ENCODE peak calls at places on chromosomes 13 and 19, in seven cellular contexts. A is left ventricle myocardium inferior, J is sigmoid colon, X is psoas muscle, N is uterus, Y is WTC11, T is stomach. K is an unnamed sample.

GRCh38 chr13:26468203-26468602 is 89.3 kb upstream of the WASF3 start:
- DNase-seq in N (no peak), J (no peak), Y (no peak), T (no peak), X (no peak), A (no peak), K (no peak)

GRCh38 chr13:23820530-23820929 is 68.7 kb downstream of the MIPEP start:
- DNase-seq in Y (no peak), T (no peak), X (no peak), A (no peak), J (no peak), N (no peak), K (no peak)

GRCh38 chr13:93446256-93446655 is 219.6 kb downstream of the GPC6 start:
- DNase-seq in T (no peak), X (no peak), Y (no peak), N (no peak), A (no peak), J (no peak), K (no peak)

GRCh38 chr19:47315125-47315821 is 5.6 kb downstream of the C5AR1 start:
- DNase-seq in A (peak), X (peak), Y (no peak), T (peak), N (peak), J (peak), K (no peak)

GRCh38 chr19:40457048-40457447 is 8.5 kb downstream of the BLVRB start:
- DNase-seq in Y (no peak), N (no peak), A (no peak), J (no peak), X (no peak), T (no peak), K (no peak)

GRCh38 chr13:114108894-114109293 is 23.5 kb downstream of the RASA3 start:
- DNase-seq in J (peak), X (peak), Y (peak), N (peak), T (no peak), A (no peak), K (no peak)

GRCh38 chr19:1171755-1172352 is 2.2 kb downstream of the SBNO2 start:
- DNase-seq in X (no peak), A (no peak), T (peak), J (peak), N (no peak), Y (peak), K (no peak)

GRCh38 chr13:26474286-26474685 is 83.2 kb upstream of the WASF3 start:
- DNase-seq in J (no peak), X (no peak), T (no peak), A (no peak), N (no peak), Y (no peak), K (no peak)

GRCh38 chr19:2391118-2391725 is 31.2 kb downstream of the TMPRSS9 start:
- DNase-seq in J (no peak), N (no peak), X (no peak), Y (no peak), A (no peak), T (peak), K (no peak)

GRCh38 chr13:24511824-24512207 is 762 bp downstream of the PARP4 start:
- DNase-seq in A (no peak), X (no peak), Y (no peak), T (no peak), N (no peak), J (no peak), K (no peak)

GRCh38 chr19:40232479-40232878 is 6.0 kb upstream of the CCNP start:
- DNase-seq in Y (no peak), J (no peak), X (no peak), T (no peak), N (no peak), A (no peak), K (no peak)

GRCh38 chr13:27177852-27178251 is 6.2 kb upstream of the USP12 start:
- DNase-seq in X (no peak), N (no peak), Y (peak), T (no peak), J (no peak), A (no peak), K (no peak)

GRCh38 chr19:14517840-14518505 is at the start of gene DNAJB1:
- DNase-seq in J (peak), A (peak), T (peak), Y (peak), N (peak), X (peak), K (no peak)

GRCh38 chr13:30968734-30969335 is 36.4 kb downstream of the TEX26 start:
- DNase-seq in Y (no peak), T (no peak), J (no peak), A (no peak), N (no peak), X (no peak), K (no peak)

GRCh38 chr19:13089139-13089856 is 13.4 kb downstream of the LYL1 start:
- DNase-seq in Y (peak), J (no peak), X (no peak), N (no peak), A (no peak), T (no peak), K (no peak)

GRCh38 chr19:925912-926594 is at the start of gene ARID3A:
- DNase-seq in N (no peak), J (peak), X (no peak), A (peak), T (peak), Y (no peak), K (peak)

GRCh38 chr13:50589651-50590054 is 253.8 kb downstream of the DLEU7 start:
- DNase-seq in Y (no peak), N (no peak), T (no peak), J (no peak), A (no peak), X (no peak), K (no peak)

GRCh38 chr13:59483441-59484116 is 680.1 kb downstream of the DIAPH3 start:
- DNase-seq in T (no peak), J (no peak), X (no peak), Y (peak), A (peak), N (no peak), K (no peak)

GRCh38 chr19:19406878-19407639 is 1.6 kb downstream of the GATAD2A start:
- DNase-seq in A (no peak), J (peak), X (no peak), N (no peak), T (peak), Y (no peak), K (no peak)

GRCh38 chr13:43285891-43286602 is 262.7 kb downstream of the DNAJC15 start:
- DNase-seq in T (no peak), N (no peak), J (no peak), Y (no peak), X (no peak), A (no peak), K (no peak)

GRCh38 chr13:46278474-46278873 is 66.7 kb downstream of the LRRC63 start:
- DNase-seq in J (no peak), N (no peak), A (no peak), T (no peak), Y (peak), X (no peak), K (no peak)

GRCh38 chr19:12272980-12273901 is 21.4 kb downstream of the ZNF44 start:
- DNase-seq in Y (no peak), T (no peak), N (no peak), A (no peak), X (no peak), J (no peak), K (no peak)

GRCh38 chr13:47258384-47258783 is 361.5 kb upstream of the HTR2A start:
- DNase-seq in N (no peak), J (no peak), A (no peak), T (no peak), Y (no peak), X (no peak), K (no peak)

GRCh38 chr13:98752111-98752941 is at the start of gene SLC15A1:
- DNase-seq in X (no peak), N (no peak), T (no peak), A (no peak), J (no peak), Y (peak), K (peak)

GRCh38 chr13:43698743-43699142 is 88.0 kb downstream of the ENOX1 start:
- DNase-seq in A (no peak), X (no peak), N (no peak), Y (no peak), J (no peak), T (no peak), K (no peak)

GRCh38 chr19:34838753-34839431 is 65.9 kb upstream of the ZNF599 start:
- DNase-seq in X (peak), A (no peak), Y (peak), N (no peak), T (peak), J (no peak), K (peak)

GRCh38 chr19:40217027-40217810 is 965 bp downstream of the TTC9B start:
- DNase-seq in N (no peak), X (peak), A (no peak), J (no peak), Y (peak), T (peak), K (no peak)

GRCh38 chr13:40153516-40153915 is 498.1 kb downstream of the COG6 start:
- DNase-seq in J (no peak), N (no peak), X (no peak), Y (no peak), T (peak), A (no peak), K (no peak)

GRCh38 chr13:84946144-84946543 is 853.1 kb downstream of the SLITRK6 start:
- DNase-seq in N (no peak), J (no peak), Y (no peak), A (no peak), T (no peak), X (no peak), K (no peak)

GRCh38 chr13:36453518-36453917 is 21.2 kb downstream of the CCNA1 start:
- DNase-seq in N (no peak), A (no peak), J (no peak), Y (no peak), X (no peak), T (no peak), K (no peak)

GRCh38 chr19:18013621-18014111 is 5.7 kb downstream of the ARRDC2 start:
- DNase-seq in J (no peak), T (no peak), N (no peak), Y (no peak), X (peak), A (peak), K (peak)

GRCh38 chr19:2089001-2089711 is 7.0 kb downstream of the MOB3A start:
- DNase-seq in X (no peak), J (no peak), T (no peak), N (no peak), Y (no peak), A (no peak), K (no peak)

GRCh38 chr19:42465827-42466280 is 23.1 kb upstream of the CXCL17 start:
- DNase-seq in A (no peak), J (no peak), N (no peak), T (no peak), Y (no peak), X (no peak), K (no peak)

DNA sequence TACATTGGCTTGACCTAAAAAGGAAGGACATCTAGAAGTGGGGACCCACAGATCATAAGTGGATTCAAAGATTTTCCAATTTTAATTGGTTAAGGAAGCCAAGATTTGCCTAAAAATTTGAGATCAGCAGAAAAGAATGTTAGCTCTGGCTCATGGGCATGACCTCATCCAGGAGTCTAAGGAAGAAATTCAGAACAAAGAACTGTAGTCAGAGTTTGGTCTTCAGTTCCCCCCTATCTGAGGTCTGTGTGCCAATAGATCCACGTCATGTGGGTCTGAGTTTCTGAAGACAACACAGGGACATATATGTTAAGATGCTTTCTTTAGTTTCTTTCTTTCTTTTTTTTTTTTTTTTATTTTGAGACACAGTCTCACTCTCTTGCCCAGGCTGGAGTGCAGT is 648.8 kb upstream of the SPRY2 start:
- DNase-seq in X (no peak), J (no peak), A (no peak), Y (no peak), T (no peak), N (no peak), K (no peak)
- TF ChIP-seq CTCF in X (no peak), J (no peak), A (no peak), Y (no peak), T (no peak), N (no peak), K (no peak)

GRCh38 chr13:109497917-109498316 is 288.5 kb downstream of the IRS2 start:
- DNase-seq in T (no peak), Y (no peak), X (no peak), J (no peak), N (no peak), A (no peak), K (no peak)

GRCh38 chr13:109494955-109495354 is 291.4 kb downstream of the IRS2 start:
- DNase-seq in N (no peak), T (no peak), X (no peak), Y (no peak), A (no peak), J (no peak), K (no peak)

GRCh38 chr13:109496216-109496615 is 290.2 kb downstream of the IRS2 start:
- DNase-seq in A (no peak), N (no peak), Y (no peak), X (no peak), T (no peak), J (no peak), K (no peak)

DNA sequence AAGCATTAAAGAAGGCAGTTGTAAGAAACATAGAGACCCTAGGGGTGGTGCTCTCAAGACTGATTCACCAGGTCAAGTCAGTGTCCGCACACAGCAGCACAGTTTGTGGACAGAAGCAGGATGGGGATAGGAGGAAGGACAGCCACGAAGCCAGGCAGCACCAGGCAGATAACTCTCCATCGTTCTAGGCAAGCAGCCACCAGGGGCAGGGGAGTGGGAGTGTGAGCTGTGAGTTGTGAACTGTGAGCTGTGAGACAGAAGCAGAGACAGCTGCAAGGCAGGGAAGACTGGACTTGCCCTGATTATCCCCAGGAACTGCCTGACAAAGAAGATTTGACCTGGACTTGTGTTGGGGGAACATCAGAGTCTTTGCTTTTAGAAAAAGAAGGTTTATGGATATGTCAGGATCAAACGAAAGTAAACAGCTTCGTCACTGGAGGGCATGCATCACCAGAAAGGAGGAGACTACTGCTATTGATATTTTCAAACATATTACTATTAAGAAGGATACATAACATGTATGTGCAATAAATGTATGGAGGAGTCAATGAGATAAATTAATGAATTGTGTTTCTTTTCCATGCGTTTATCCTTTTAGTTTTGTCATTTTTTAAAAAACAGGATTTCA is 286.1 kb downstream of the IRS2 start:
- DNase-seq in T (no peak), A (no peak), Y (peak), X (no peak), N (no peak), J (no peak), K (no peak)
- TF ChIP-seq CTCF in T (no peak), A (no peak), Y (no peak), X (no peak), N (no peak), J (no peak), K (peak)

GRCh38 chr19:48735031-48735615 is 5.3 kb downstream of the RASIP1 start:
- DNase-seq in Y (peak), T (no peak), A (no peak), J (no peak), N (no peak), X (no peak), K (peak)
- TF ChIP-seq CTCF in Y (no peak), T (no peak), A (no peak), J (no peak), N (no peak), X (no peak), K (no peak)

GRCh38 chr19:45657520-45658163 is 10.4 kb upstream of the GIPR start:
- DNase-seq in N (no peak), X (no peak), J (no peak), Y (no peak), A (no peak), T (no peak), K (no peak)
- TF ChIP-seq CTCF in N (no peak), X (no peak), J (no peak), Y (no peak), A (no peak), T (no peak), K (no peak)

DNA sequence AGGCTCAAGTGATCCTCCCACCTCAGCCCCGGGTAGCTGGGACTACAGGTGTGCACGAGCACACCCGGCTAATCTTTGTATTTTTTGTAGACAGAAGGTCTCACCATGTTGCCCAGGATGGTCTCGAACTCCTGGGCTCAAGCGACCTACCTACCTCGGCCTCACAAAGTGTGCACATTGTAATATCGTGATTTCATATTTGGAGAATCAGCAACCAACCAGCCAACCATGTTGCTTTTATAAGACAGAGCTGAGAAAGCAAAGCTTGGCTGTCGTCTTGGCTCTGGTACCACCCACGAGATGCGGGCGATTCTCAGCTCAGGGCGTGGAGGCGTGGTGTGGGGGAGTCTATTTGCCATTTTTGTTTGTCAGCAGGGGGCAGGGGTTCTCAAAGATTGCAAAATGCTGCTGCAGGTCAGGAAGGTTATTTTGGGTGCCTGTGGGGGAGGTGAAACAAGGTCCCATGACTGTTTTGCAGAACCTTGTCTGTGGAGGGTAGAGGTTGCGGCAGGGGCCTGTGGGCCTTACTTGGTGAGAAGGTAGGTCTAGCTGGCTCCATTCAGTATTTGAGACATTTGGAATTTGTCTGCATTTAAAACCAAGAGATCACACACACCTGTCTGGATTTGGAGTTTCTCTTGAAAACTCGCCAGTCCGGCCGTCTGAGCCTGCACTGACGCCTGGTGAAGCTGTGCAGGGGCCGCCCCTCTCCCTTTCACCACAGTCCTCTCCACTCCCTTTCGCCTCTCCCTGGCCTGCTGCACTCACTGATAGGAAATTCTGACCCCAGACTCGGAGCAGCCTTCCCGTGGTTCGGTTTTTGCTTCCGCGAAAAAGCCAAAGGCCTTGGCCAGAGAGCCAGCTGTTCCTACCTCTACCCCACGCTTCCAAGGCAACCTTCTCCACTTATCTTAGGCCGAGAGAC is 15.4 kb downstream of the TNFAIP8L1 start:
- DNase-seq in N (no peak), T (no peak), Y (no peak), A (no peak), J (no peak), X (no peak), K (no peak)
- TF ChIP-seq CTCF in N (no peak), T (no peak), Y (no peak), A (no peak), J (no peak), X (no peak), K (no peak)